ENCODE peak calls at places on chromosomes 3 and 15, in seven cellular contexts. K is transverse colon, O is prostate gland, H is stomach, A is sigmoid colon, R is H1, W is breast epithelium. P is an unnamed sample. For H3K4me1, the result is how much of the 10 kb centered on the place peaks cover.

GRCh38 chr15:74453925-74454763 is 6.8 kb downstream of the UBL7 start:
- DNase-seq in R (no peak), O (no peak), K (no peak), W (no peak), H (no peak), A (no peak), P (no peak)

GRCh38 chr3:13120928-13121552 is 47.8 kb upstream of the IQSEC1 start:
- DNase-seq in H (no peak), W (no peak), R (no peak), A (peak), K (no peak), O (no peak), P (peak)

GRCh38 chr3:44906997-44907396 is 32.6 kb downstream of the TGM4 start:
- DNase-seq in O (no peak), A (no peak), R (no peak), W (no peak), K (no peak), H (no peak), P (no peak)

GRCh38 chr3:12470111-12470510 is 14.2 kb upstream of the TSEN2 start:
- DNase-seq in O (no peak), H (no peak), R (no peak), K (no peak), A (no peak), W (no peak), P (no peak)

GRCh38 chr3:24145481-24145880 is 200.4 kb downstream of the NR1D2 start:
- DNase-seq in W (no peak), K (no peak), A (no peak), O (no peak), R (no peak), H (no peak), P (no peak)

GRCh38 chr3:148723591-148723990 is 25.9 kb downstream of the AGTR1 start:
- DNase-seq in R (no peak), W (no peak), O (no peak), K (no peak), A (no peak), H (no peak), P (no peak)

GRCh38 chr3:852033-852432 is 240.8 kb upstream of the CNTN6 start:
- DNase-seq in A (no peak), K (no peak), H (no peak), O (no peak), R (no peak), W (no peak), P (no peak)

GRCh38 chr3:79587150-79587549 is 180.6 kb downstream of the ROBO1 start:
- DNase-seq in R (no peak), W (no peak), K (no peak), H (no peak), A (no peak), O (no peak), P (no peak)

GRCh38 chr3:141242035-141242721 is 10.6 kb downstream of the PXYLP1 start:
- DNase-seq in R (no peak), W (no peak), O (no peak), A (no peak), K (no peak), H (no peak), P (no peak)

GRCh38 chr15:96333194-96334016 is 2.9 kb downstream of the NR2F2 start:
- DNase-seq in H (no peak), R (no peak), A (peak), W (no peak), K (peak), O (no peak), P (no peak)

GRCh38 chr15:51935466-51936118 is 36.0 kb downstream of the LEO1 start:
- DNase-seq in H (no peak), O (no peak), W (no peak), R (no peak), A (no peak), K (no peak), P (no peak)

GRCh38 chr3:160686955-160687535 is 10.1 kb downstream of the ARL14 start:
- DNase-seq in O (no peak), W (no peak), H (no peak), R (no peak), K (no peak), A (no peak), P (no peak)

GRCh38 chr15:46786886-46787285 is 930.4 kb upstream of the SEMA6D start:
- DNase-seq in O (no peak), K (no peak), R (no peak), W (no peak), A (no peak), H (no peak), P (no peak)

GRCh38 chr3:64617610-64618009 is 70.2 kb downstream of the ADAMTS9 start:
- DNase-seq in H (no peak), A (no peak), K (no peak), R (no peak), O (no peak), W (no peak), P (no peak)

GRCh38 chr3:158743280-158743663 is 11.0 kb upstream of the RARRES1 start:
- DNase-seq in R (no peak), A (no peak), O (no peak), W (no peak), K (no peak), H (no peak), P (no peak)

GRCh38 chr3:27659279-27660021 is 62.7 kb downstream of the EOMES start:
- DNase-seq in W (peak), R (no peak), O (peak), H (peak), K (peak), A (no peak), P (no peak)

DNA sequence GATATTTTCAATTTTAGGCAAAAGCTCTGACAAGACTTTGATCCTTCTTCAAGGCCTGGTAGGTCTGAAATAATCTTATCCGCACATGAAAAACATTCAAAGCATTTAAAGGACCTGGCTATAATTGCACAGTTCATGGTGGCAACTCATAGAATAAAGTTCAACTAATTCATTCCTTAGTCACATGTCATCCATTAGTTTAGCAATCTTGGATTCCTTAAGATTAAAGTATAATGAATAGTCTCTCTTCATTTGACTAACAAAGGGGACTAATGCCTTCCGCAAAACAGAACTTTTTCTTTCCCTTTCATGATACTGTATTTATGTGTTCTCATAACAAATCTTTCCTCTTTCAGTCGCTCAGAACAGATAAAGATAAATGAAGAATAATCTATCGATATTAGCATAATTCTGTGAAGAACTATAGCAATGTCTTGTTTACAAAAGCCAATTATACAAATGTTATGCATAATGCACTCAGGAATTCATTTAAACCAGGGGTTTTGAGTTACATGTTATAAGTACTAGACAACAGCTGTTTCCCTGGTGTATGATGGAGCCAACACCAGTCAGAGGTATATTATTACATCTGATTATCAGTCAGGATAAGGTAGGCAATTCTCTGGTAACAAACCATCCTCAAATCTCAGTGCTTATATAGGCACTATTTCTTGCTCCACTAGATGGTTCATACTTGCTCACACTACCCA is 172.5 kb downstream of the POTEB3 start:
- DNase-seq in R (no peak), W (no peak), O (no peak), K (no peak), H (no peak), A (no peak), P (no peak)
- H3K4me1 ChIP-seq in R (under half), W (under half), O (under half), K (under half), H (under half), A (under half), P (under half)

GRCh38 chr15:50765202-50765967 is at the start of gene SPPL2A:
- DNase-seq in W (peak), A (peak), H (peak), R (no peak), O (peak), K (peak), P (peak)
- TF ChIP-seq POLR2AphosphoS5 in W (peak), A (peak), H (peak), R (peak), O (peak), K (peak), P (peak)

DNA sequence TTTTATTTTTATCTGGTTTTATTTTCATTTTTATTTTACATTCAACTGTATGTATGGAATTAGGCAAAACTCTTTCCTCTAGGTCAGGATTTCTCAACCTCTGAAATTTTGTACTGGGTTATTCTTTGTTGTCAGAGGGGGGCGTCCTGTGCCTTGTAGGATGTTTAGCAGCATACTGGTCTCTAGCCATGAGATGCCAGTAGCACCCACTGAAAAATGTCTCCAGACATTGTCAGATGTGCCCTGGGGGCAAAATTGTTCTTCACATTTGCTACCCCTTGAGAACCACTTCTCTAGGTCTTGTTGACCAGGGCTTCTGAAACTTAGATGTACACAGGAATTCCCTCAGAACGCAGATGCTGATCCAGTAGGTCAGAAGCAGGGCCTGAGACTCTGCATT is 5.4 kb downstream of the CHRNA5 start:
- DNase-seq in R (no peak), A (no peak), K (no peak), H (no peak), W (no peak), O (no peak), P (no peak)
- TF ChIP-seq CTCF in R (peak), A (no peak), K (no peak), H (no peak), W (no peak), O (no peak), P (no peak)

GRCh38 chr15:85405467-85405866 is 25.1 kb downstream of the AKAP13 start:
- DNase-seq in H (no peak), K (no peak), R (no peak), A (no peak), O (peak), W (no peak), P (no peak)

GRCh38 chr15:85404922-85405293 is 24.5 kb downstream of the AKAP13 start:
- DNase-seq in O (no peak), H (no peak), K (no peak), R (no peak), W (no peak), A (no peak), P (no peak)

GRCh38 chr15:85408270-85408746 is 27.9 kb downstream of the AKAP13 start:
- DNase-seq in O (no peak), A (no peak), K (no peak), R (no peak), W (no peak), H (no peak), P (no peak)

GRCh38 chr15:85406916-85407315 is 26.5 kb downstream of the AKAP13 start:
- DNase-seq in K (no peak), W (no peak), A (no peak), O (no peak), R (no peak), H (no peak), P (no peak)

DNA sequence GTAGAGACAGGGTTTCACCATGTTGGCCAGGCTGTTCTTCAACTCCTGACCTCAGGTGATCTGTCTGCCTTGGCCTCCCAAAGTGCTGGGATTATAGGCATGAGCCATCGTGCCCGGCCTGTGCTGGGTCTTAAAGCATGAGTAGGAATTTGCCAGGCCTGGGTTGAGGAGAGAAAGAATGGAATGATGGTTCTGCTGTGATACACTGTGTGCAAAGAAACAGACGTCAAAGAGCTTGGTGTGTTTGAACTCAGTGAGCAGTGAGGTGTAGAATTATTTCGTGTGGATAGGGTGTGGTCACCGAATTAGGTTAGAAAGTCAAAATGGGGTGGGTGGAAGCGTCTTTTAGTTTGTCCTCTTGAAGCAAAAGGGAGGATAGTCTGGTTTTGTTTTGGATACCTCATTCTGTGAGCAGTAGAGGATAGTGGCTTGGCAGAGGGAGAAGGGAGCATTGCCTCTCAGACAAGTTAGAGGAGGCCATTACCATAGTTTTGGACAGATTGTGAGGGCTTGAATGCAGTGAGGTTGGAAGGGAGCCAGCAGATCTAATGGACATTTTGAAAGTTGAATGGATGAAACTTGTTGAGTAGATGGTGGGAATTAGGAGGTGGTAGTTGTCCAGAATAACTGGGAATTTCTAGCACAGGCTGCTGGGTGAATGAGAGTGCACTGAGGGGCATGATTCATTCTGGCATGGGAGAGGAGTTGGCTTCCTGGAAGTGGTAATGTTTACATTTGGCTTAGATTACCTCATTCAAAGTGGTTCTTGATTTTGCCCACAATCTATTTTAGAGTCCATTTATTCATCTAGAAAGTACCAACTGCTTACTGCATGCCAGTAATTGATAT is 27.2 kb downstream of the AKAP13 start:
- DNase-seq in O (no peak), K (no peak), A (no peak), R (no peak), W (no peak), H (no peak), P (no peak)
- H3K4me1 ChIP-seq in O (under half), K (under half), A (half or more), R (under half), W (under half), H (half or more), P (half or more)

GRCh38 chr3:80677796-80678195 is 910.0 kb upstream of the ROBO1 start:
- DNase-seq in W (no peak), H (no peak), R (no peak), O (no peak), K (no peak), A (no peak), P (no peak)
- TF ChIP-seq POLR2AphosphoS5 in W (no peak), H (no peak), R (no peak), O (no peak), K (no peak), A (no peak), P (no peak)

DNA sequence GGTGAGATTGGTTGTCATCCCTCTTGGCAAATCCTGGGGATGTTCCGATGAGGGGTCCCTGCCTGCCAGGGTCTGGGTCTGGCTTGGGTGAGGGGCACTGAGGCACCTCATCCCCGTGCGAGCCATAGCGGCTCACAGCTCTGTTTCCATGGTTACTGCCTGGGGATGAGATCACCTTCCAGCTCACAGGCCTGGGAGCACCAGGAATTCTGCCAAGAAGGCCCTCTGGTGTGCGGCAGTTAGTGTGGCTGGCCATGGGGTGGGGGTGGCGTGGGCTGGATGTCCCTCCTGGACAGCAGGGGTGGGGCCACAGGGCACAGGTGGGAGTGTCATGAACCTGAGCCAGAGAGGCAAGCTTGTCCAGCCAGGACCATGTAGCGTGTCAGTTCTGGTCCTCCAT is 22.1 kb upstream of the PRR23E start:
- DNase-seq in O (no peak), H (no peak), R (no peak), A (no peak), K (no peak), W (no peak), P (no peak)
- TF ChIP-seq CTCF in O (no peak), H (no peak), R (no peak), A (no peak), K (no peak), W (no peak), P (no peak)

GRCh38 chr3:172143060-172143451 is 103.7 kb downstream of the FNDC3B start:
- DNase-seq in R (no peak), K (no peak), W (no peak), O (no peak), A (no peak), H (no peak), P (no peak)

GRCh38 chr3:172138792-172139507 is 99.6 kb downstream of the FNDC3B start:
- DNase-seq in K (peak), W (no peak), R (no peak), O (no peak), H (peak), A (peak), P (no peak)

GRCh38 chr3:172139528-172140276 is 100.3 kb downstream of the FNDC3B start:
- DNase-seq in R (no peak), W (no peak), H (no peak), O (no peak), A (no peak), K (no peak), P (no peak)

GRCh38 chr3:172142074-172143059 is 103.0 kb downstream of the FNDC3B start:
- DNase-seq in W (no peak), O (no peak), H (no peak), A (no peak), K (no peak), R (no peak), P (no peak)

DNA sequence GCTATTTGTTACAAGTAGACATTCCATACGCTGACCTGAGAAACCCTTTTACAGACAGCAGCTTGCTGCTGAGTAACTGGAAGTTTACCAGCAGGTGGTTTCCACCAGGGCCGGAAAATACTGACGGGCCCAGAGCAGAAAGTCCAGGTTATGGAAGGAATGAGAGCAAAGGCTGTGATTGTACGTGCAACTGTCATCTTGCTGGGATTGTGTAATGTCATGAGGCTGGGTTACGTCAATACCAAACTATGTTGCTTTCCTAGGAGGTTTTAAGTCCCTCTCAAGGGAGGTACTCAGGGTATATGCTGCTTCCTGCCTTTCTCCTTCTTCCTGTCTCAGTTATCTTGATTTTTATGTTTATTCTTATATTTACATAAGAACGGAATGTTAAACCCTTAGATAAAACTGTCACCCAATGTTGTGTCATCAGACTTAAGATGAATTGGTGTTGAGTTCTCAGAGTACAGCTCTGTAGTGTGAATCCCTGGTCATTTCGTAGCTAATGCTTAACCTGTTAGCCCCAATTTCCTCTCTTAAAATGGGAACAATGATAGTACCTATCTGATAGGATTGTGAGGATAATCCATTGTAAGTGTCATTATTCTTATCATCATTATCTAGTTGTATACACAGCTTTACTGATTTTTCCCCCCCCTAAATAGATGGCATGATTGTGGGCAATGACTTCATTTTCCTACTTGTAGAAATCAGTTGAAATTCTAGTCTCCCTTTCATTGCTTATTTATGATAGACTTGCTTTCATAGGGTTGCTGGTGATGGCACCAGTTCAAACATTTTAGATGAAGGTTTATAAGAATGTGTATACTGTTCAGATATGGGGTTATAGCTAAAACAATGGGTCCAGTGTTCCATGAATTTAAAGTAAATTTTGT is 101.4 kb downstream of the FNDC3B start:
- DNase-seq in K (peak), H (no peak), W (no peak), R (no peak), A (peak), O (peak), P (no peak)
- H3K4me1 ChIP-seq in K (under half), H (half or more), W (under half), R (under half), A (half or more), O (under half), P (half or more)

GRCh38 chr3:134374791-134375541 is 719 bp upstream of the AMOTL2 start:
- DNase-seq in R (peak), H (peak), O (peak), A (peak), W (peak), K (peak), P (peak)

GRCh38 chr3:134372405-134373277 is 1.6 kb downstream of the AMOTL2 start:
- DNase-seq in W (no peak), O (no peak), K (no peak), R (no peak), A (peak), H (no peak), P (peak)

GRCh38 chr3:134371542-134372324 is 2.5 kb downstream of the AMOTL2 start:
- DNase-seq in K (no peak), H (no peak), W (no peak), R (no peak), A (peak), O (no peak), P (peak)

GRCh38 chr3:134373942-134374790 is at the start of gene AMOTL2:
- DNase-seq in O (peak), R (peak), W (peak), K (peak), A (peak), H (peak), P (peak)

GRCh38 chr3:134373278-134373941 is 837 bp downstream of the AMOTL2 start:
- DNase-seq in A (peak), O (peak), W (peak), H (peak), K (peak), R (peak), P (peak)
- TF ChIP-seq POLR2AphosphoS5 in A (peak), O (peak), W (peak), H (peak), K (peak), R (peak), P (peak)

P was measured in spleen.